ENCODE peak calls at places on chromosome 1, in nine cellular contexts. G is HEK293T; M is activated gamma-delta T cell treated with Interleukin-2 at 50 U/mL for 16 hours; E is Caco-2; F is occipital lobe; O is nephron progenitor cell; P is EL; U is CD8-positive, alpha-beta T cell; B is breast epithelium. J is an unnamed sample.

GRCh38 chr1:197222780-197223179 is 45.3 kb upstream of the CRB1 start:
- DNase-seq in E (no peak), G (no peak), P (no peak), F (no peak), B (no peak), M (no peak), O (no peak), U (no peak), J (no peak)

GRCh38 chr1:210624722-210625121 is 296.0 kb downstream of the HHAT start:
- DNase-seq in M (no peak), O (no peak), F (peak; percentile 13), B (no peak), G (no peak), P (no peak), U (no peak), E (no peak), J (no peak)

GRCh38 chr1:10680487-10680886 is 116.0 kb downstream of the CASZ1 start:
- DNase-seq in P (no peak), F (no peak), G (no peak), O (no peak), U (no peak), B (no peak), M (no peak), E (no peak), J (no peak)

GRCh38 chr1:5742801-5743200 is 249.4 kb downstream of the NPHP4 start:
- DNase-seq in F (no peak), U (no peak), G (no peak), M (no peak), P (no peak), B (no peak), E (peak; percentile 9), O (no peak), J (no peak)

GRCh38 chr1:111690306-111690617 is 48.9 kb downstream of the INKA2 start:
- DNase-seq in B (no peak), G (peak; percentile 8), F (no peak), M (no peak), E (no peak), P (peak; percentile 93), O (no peak), U (no peak), J (no peak)

GRCh38 chr1:111695801-111696200 is 43.4 kb downstream of the INKA2 start:
- DNase-seq in U (no peak), P (no peak), B (no peak), O (no peak), E (no peak), M (no peak), F (no peak), G (no peak), J (no peak)

GRCh38 chr1:40257313-40257687 is 736 bp upstream of the ZMPSTE24 start:
- DNase-seq in E (peak; percentile 38), B (no peak), P (no peak), F (no peak), G (no peak), M (peak; percentile 6), O (no peak), U (no peak), J (no peak)

GRCh38 chr1:31663622-31664452 is 19.2 kb upstream of the PEF1 start:
- DNase-seq in U (peak; percentile 18), F (no peak), O (peak; percentile 88), B (peak; percentile 40), P (peak; percentile 59), E (peak; percentile 44), G (peak; percentile 95), M (peak; percentile 61), J (peak; percentile 52)

J was measured in CD8-positive, alpha-beta memory T cell.